ENCODE peak calls at places on chromosomes 5 and 9, in ten cellular contexts. H is GM23248; Y is cardiac fibroblast; E is ecto neural progenitor cell; I is left ventricle myocardium inferior; B is NCI-H2081; N is nucleus accumbens; X is neural crest cell; O is CD4-positive, alpha-beta memory T cell; V is NCI-H146. D is an unnamed sample.

GRCh38 chr9:134378901-134379338 is 52.7 kb downstream of the RXRA start:
- DNase-seq in H (peak; percentile 71), Y (peak; percentile 64), E (peak; percentile 58), I (peak; percentile 70), B (peak; percentile 5), N (peak; percentile 50), X (no peak), O (no peak), V (no peak), D (peak; percentile 85)

GRCh38 chr9:123327697-123328100 is 28.3 kb upstream of the CRB2 start:
- DNase-seq in H (no peak), Y (no peak), E (no peak), I (no peak), B (no peak), N (no peak), X (no peak), O (no peak), V (no peak), D (no peak)

GRCh38 chr5:34490501-34491250 is 165.5 kb upstream of the RAI14 start:
- DNase-seq in H (peak; percentile 27), Y (no peak), E (no peak), I (no peak), B (no peak), N (no peak), X (no peak), O (no peak), V (no peak), D (peak; percentile 32)

GRCh38 chr5:106825379-106825778 is 845.4 kb downstream of the EFNA5 start:
- DNase-seq in H (no peak), Y (no peak), E (no peak), I (no peak), B (no peak), N (no peak), X (no peak), O (no peak), V (no peak), D (peak; percentile 52)

GRCh38 chr9:18673179-18673578 is 199.2 kb downstream of the ADAMTSL1 start:
- DNase-seq in H (no peak), Y (no peak), E (no peak), I (no peak), B (no peak), N (no peak), X (no peak), O (no peak), V (peak; percentile 57), D (no peak)

GRCh38 chr9:129569506-129570449 is 51.1 kb downstream of the C9orf50 start:
- DNase-seq in H (peak; percentile 62), Y (peak; percentile 41), E (no peak), I (no peak), B (no peak), N (no peak), X (no peak), O (no peak), V (no peak), D (no peak)

GRCh38 chr9:75962186-75963036 is 71.9 kb downstream of the PCSK5 start:
- DNase-seq in H (no peak), Y (peak; percentile 20), E (no peak), I (peak; percentile 70), B (peak; percentile 39), N (peak; percentile 15), X (no peak), O (no peak), V (no peak), D (peak; percentile 71)

GRCh38 chr5:110386782-110387181 is 339.7 kb downstream of the TMEM232 start:
- DNase-seq in H (peak; percentile 82), Y (peak; percentile 4), E (no peak), I (no peak), B (no peak), N (peak; percentile 42), X (no peak), O (no peak), V (no peak), D (peak; percentile 76)

GRCh38 chr5:98839469-98840383 is 66.3 kb downstream of the RGMB start:
- DNase-seq in H (peak; percentile 30), Y (peak; percentile 32), E (no peak), I (no peak), B (no peak), N (no peak), X (no peak), O (no peak), V (no peak), D (no peak)

GRCh38 chr9:87464110-87464991 is 33.3 kb upstream of the DAPK1 start:
- DNase-seq in H (peak; percentile 57), Y (peak; percentile 79), E (no peak), I (no peak), B (peak; percentile 24), N (no peak), X (no peak), O (no peak), V (no peak), D (peak; percentile 10)

GRCh38 chr5:43050384-43050783 is 10.3 kb upstream of the ANXA2R start:
- DNase-seq in H (no peak), Y (no peak), E (no peak), I (no peak), B (no peak), N (no peak), X (no peak), O (no peak), V (no peak), D (no peak)

GRCh38 chr5:66976108-66976507 is 220.5 kb downstream of the CD180 start:
- DNase-seq in H (no peak), Y (no peak), E (no peak), I (no peak), B (no peak), N (no peak), X (no peak), O (no peak), V (no peak), D (no peak)

GRCh38 chr5:141782991-141783598 is 95.1 kb downstream of the PCDH1 start:
- DNase-seq in H (peak; percentile 40), Y (no peak), E (no peak), I (no peak), B (no peak), N (no peak), X (no peak), O (no peak), V (no peak), D (peak; percentile 3)

GRCh38 chr5:54249210-54250028 is 61.0 kb downstream of the ARL15 start:
- DNase-seq in H (peak; percentile 11), Y (no peak), E (no peak), I (peak; percentile 21), B (no peak), N (no peak), X (no peak), O (peak; percentile 5), V (no peak), D (peak; percentile 82)

GRCh38 chr5:68540798-68541590 is 325.4 kb downstream of the PIK3R1 start:
- DNase-seq in H (no peak), Y (no peak), E (no peak), I (no peak), B (no peak), N (no peak), X (no peak), O (no peak), V (no peak), D (no peak)

GRCh38 chr5:168891175-168891812 is 312.1 kb upstream of the PANK3 start:
- DNase-seq in H (no peak), Y (no peak), E (no peak), I (no peak), B (no peak), N (no peak), X (no peak), O (no peak), V (no peak), D (no peak)

GRCh38 chr5:124935060-124935459 is 188.6 kb upstream of the ZNF608 start:
- DNase-seq in H (no peak), Y (no peak), E (no peak), I (no peak), B (no peak), N (no peak), X (no peak), O (no peak), V (no peak), D (no peak)

GRCh38 chr9:119284118-119284517 is 85.1 kb downstream of the BRINP1 start:
- DNase-seq in H (peak; percentile 55), Y (no peak), E (peak; percentile 58), I (no peak), B (peak; percentile 35), N (peak; percentile 30), X (peak; percentile 12), O (no peak), V (no peak), D (peak; percentile 2)

GRCh38 chr9:101408374-101409078 is 9.9 kb downstream of the ZNF189 start:
- DNase-seq in H (no peak), Y (no peak), E (no peak), I (no peak), B (no peak), N (no peak), X (no peak), O (no peak), V (no peak), D (no peak)

GRCh38 chr9:113528088-113528487 is 64.6 kb downstream of the RGS3 start:
- DNase-seq in H (no peak), Y (no peak), E (no peak), I (no peak), B (no peak), N (no peak), X (no peak), O (no peak), V (no peak), D (no peak)

GRCh38 chr9:37997636-37998374 is 71.2 kb downstream of the SHB start:
- DNase-seq in H (no peak), Y (no peak), E (peak; percentile 77), I (no peak), B (no peak), N (peak; percentile 60), X (no peak), O (no peak), V (no peak), D (no peak)

GRCh38 chr9:87857141-87857947 is 25.3 kb upstream of the SPATA31E1 start:
- DNase-seq in H (no peak), Y (no peak), E (no peak), I (no peak), B (no peak), N (no peak), X (no peak), O (no peak), V (no peak), D (no peak)

GRCh38 chr9:106143781-106144180 is 449.4 kb downstream of the TMEM38B start:
- DNase-seq in H (no peak), Y (no peak), E (no peak), I (no peak), B (no peak), N (no peak), X (no peak), O (no peak), V (no peak), D (no peak)

GRCh38 chr9:14313951-14314423 is at the start of gene NFIB:
- DNase-seq in H (peak; percentile 77), Y (peak; percentile 71), E (peak; percentile 52), I (peak; percentile 58), B (peak; percentile 81), N (peak; percentile 56), X (peak; percentile 40), O (no peak), V (peak; percentile 81), D (peak; percentile 68)

GRCh38 chr9:126587187-126588185 is 26.2 kb upstream of the LMX1B start:
- DNase-seq in H (peak; percentile 36), Y (peak; percentile 47), E (peak; percentile 55), I (peak; percentile 83), B (no peak), N (peak; percentile 84), X (no peak), O (no peak), V (no peak), D (peak; percentile 48)

GRCh38 chr5:157266286-157267007 is 524 bp downstream of the CYFIP2 start:
- DNase-seq in H (peak; percentile 8), Y (no peak), E (peak; percentile 73), I (no peak), B (peak; percentile 69), N (no peak), X (no peak), O (peak; percentile 45), V (peak; percentile 55), D (no peak)

GRCh38 chr5:124301850-124302249 is 444.6 kb downstream of the ZNF608 start:
- DNase-seq in H (peak; percentile 56), Y (peak; percentile 47), E (no peak), I (no peak), B (no peak), N (no peak), X (no peak), O (no peak), V (no peak), D (peak; percentile 44)

GRCh38 chr9:119252671-119253299 is 116.5 kb downstream of the BRINP1 start:
- DNase-seq in H (no peak), Y (no peak), E (no peak), I (no peak), B (no peak), N (no peak), X (no peak), O (no peak), V (no peak), D (peak; percentile 3)

D was measured in myocyte.